ENCODE peak calls at places on chromosomes 2 and 18, in six cellular contexts. H is GM12892, X is H1, V is K562, U is HepG2, O is GM12878. T is an unnamed sample.

GRCh38 chr2:44354761-44355160 is 6.5 kb downstream of the PREPL start:
- DNase-seq in V (peak), H (no peak), O (no peak), X (no peak), U (no peak), T (no peak)

GRCh38 chr2:163441603-163442002 is 294.2 kb downstream of the FIGN start:
- DNase-seq in H (no peak), U (no peak), X (no peak), V (no peak), O (no peak), T (no peak)

GRCh38 chr2:190277234-190278112 is 42.2 kb downstream of the HIBCH start:
- DNase-seq in O (no peak), X (no peak), H (no peak), V (peak), U (peak), T (no peak)

GRCh38 chr18:57135705-57136104 is 11.2 kb upstream of the BOD1L2 start:
- DNase-seq in X (no peak), U (no peak), H (no peak), O (no peak), V (no peak), T (no peak)

GRCh38 chr18:9539283-9539682 is 64.0 kb downstream of the RALBP1 start:
- DNase-seq in V (no peak), H (no peak), O (no peak), X (no peak), U (no peak), T (no peak)

GRCh38 chr18:8750954-8751415 is 45.6 kb downstream of the MTCL1 start:
- DNase-seq in H (no peak), V (no peak), U (no peak), X (no peak), O (no peak), T (no peak)

GRCh38 chr18:79429381-79429780 is 33.7 kb downstream of the NFATC1 start:
- DNase-seq in O (no peak), H (no peak), X (no peak), U (no peak), V (no peak), T (no peak)

GRCh38 chr2:100197643-100198153 is 55.3 kb upstream of the AFF3 start:
- DNase-seq in O (no peak), H (no peak), U (no peak), X (peak), V (peak), T (no peak)

GRCh38 chr2:120596191-120596781 is 139.4 kb upstream of the GLI2 start:
- DNase-seq in O (no peak), H (no peak), U (no peak), V (no peak), X (no peak), T (no peak)

GRCh38 chr2:24517247-24517646 is 26.2 kb downstream of the NCOA1 start:
- DNase-seq in U (no peak), H (no peak), X (no peak), V (peak), O (no peak), T (no peak)

GRCh38 chr2:88545118-88545517 is 82.1 kb downstream of the EIF2AK3 start:
- DNase-seq in X (no peak), V (peak), O (no peak), U (peak), H (no peak), T (no peak)

GRCh38 chr18:57845468-57846103 is 42.5 kb upstream of the ATP8B1 start:
- DNase-seq in V (no peak), X (no peak), U (no peak), O (no peak), H (no peak), T (no peak)

GRCh38 chr2:205612661-205613060 is 69.6 kb upstream of the NRP2 start:
- DNase-seq in O (no peak), X (no peak), U (no peak), H (no peak), V (peak), T (no peak)

GRCh38 chr2:19697131-19697530 is 204.7 kb downstream of the TTC32 start:
- DNase-seq in V (no peak), X (no peak), O (no peak), H (no peak), U (no peak), T (no peak)

GRCh38 chr2:144084114-144084661 is 435.7 kb downstream of the ZEB2 start:
- DNase-seq in O (no peak), X (no peak), H (no peak), V (no peak), U (no peak), T (no peak)

GRCh38 chr18:45384137-45384998 is 230.9 kb upstream of the SLC14A2 start:
- DNase-seq in H (peak), V (peak), U (peak), O (peak), X (peak), T (peak)

GRCh38 chr2:71716697-71717624 is 263.6 kb downstream of the DYSF start:
- DNase-seq in X (no peak), O (no peak), H (no peak), U (peak), V (peak), T (no peak)

GRCh38 chr2:25936889-25937545 is 45.3 kb downstream of the KIF3C start:
- DNase-seq in X (no peak), U (no peak), H (no peak), O (no peak), V (no peak), T (no peak)

GRCh38 chr2:71864085-71864484 is 283.6 kb downstream of the CYP26B1 start:
- DNase-seq in O (no peak), U (no peak), H (no peak), X (no peak), V (no peak), T (no peak)

GRCh38 chr2:42196403-42197267 is 27.5 kb downstream of the EML4 start:
- DNase-seq in O (peak), U (peak), H (no peak), V (peak), X (no peak), T (no peak)

GRCh38 chr2:1628893-1629292 is 115.4 kb downstream of the PXDN start:
- DNase-seq in H (no peak), X (no peak), V (no peak), O (no peak), U (no peak), T (no peak)

GRCh38 chr18:2923464-2923863 is 76.7 kb downstream of the EMILIN2 start:
- DNase-seq in O (no peak), U (no peak), H (no peak), X (no peak), V (no peak), T (no peak)

GRCh38 chr2:11748018-11748860 is 1.8 kb downstream of the LPIN1 start:
- DNase-seq in H (no peak), X (no peak), U (no peak), O (no peak), V (peak), T (no peak)
- TF ChIP-seq TAF1 in H (no peak), X (no peak), U (no peak), O (no peak), V (no peak), T (no peak)

DNA sequence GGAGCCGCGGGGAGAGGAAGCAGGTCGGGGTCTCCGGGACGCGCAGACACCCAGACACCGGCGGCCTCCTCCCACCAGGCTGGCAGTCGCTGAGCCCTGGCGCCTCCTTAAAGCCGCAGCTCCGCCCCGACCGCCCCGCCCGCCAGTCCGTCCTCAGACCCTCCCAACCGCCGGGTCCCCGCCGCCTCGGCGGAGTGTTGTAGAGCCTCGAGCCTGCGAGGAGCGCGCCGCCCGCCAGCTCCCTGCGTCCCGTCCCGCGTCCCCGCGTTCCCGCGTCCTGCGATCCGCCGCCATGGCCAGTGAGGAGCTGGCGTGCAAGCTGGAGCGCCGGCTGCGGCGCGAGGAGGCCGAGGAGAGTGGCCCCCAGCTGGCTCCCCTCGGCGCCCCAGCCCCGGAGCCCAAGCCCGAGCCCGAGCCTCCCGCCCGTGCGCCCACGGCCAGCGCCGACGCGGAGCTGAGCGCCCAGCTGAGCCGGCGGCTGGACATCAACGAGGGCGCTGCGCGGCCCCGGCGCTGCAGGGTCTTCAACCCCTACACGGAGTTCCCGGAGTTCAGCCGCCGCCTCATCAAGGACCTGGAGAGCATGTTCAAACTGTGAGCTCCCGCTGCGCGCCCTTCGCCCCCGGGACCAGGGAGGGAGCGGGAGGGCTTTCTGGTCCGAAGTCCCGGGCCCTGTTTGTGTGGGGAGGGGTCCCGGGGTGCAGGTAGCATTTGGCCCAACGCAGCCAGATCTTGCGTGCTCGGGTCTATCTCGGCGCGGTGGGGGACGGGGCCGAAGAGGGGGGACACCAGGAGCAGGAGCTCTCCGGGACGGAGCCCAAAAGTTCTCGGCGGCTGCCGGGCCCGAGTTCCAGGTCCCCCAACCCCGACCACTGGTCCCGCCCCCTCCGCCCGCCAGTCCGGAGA is at the start of gene EFHD1:
- DNase-seq in U (no peak), H (peak), O (no peak), X (peak), V (peak), T (peak)
- TF ChIP-seq POLR2A in U (no peak), H (no peak), O (peak), X (no peak), V (no peak), T (no peak)

GRCh38 chr18:73797419-73797818 is 350.2 kb downstream of the FBXO15 start:
- DNase-seq in O (no peak), H (no peak), V (no peak), X (no peak), U (no peak), T (no peak)
- TF ChIP-seq TAF1 in O (no peak), H (no peak), V (no peak), X (no peak), U (no peak), T (no peak)

DNA sequence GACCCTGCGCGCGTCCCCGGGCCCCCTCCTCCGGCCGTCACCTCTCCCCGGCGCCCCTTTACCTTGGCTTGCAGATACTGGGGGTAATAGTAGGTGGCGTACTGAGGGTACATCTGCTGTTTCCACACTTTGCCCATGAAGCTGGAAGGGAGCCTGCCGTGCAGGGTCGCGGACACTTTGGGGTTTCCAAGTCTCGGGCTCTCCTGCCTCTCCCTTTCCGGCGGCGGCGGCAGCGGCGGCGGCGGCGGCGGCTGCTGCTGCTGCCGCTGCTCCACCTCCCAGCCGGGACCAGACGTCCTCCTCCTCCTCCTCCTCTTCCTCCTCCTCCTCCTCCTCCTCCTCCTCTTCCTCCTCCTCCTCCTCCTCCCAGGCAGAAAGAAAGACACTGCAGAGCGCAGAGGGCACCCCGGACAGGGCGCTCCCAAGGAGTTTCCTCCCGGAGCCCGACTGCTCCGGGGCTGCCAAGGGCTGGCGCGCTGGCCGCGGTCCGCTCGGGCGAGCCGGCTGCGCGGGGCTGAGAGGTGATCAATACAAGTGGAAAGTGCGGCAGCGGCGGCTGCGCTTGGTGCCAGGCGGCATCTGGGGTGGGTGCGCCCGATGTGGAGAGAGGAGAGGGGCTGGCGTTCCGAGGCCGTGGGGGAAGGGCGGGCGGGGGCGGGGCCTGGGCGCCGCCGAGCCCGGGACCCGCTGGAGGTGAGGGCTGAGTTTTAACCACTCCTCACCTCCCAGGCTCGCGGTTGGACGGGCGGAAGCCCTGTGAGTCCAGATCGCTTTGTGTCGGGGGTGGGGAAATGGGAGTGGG is at the start of gene RBMS1:
- DNase-seq in H (peak), V (peak), U (peak), O (no peak), X (peak), T (peak)
- TF ChIP-seq POLR2A in H (no peak), V (no peak), U (no peak), O (no peak), X (no peak), T (no peak)

DNA sequence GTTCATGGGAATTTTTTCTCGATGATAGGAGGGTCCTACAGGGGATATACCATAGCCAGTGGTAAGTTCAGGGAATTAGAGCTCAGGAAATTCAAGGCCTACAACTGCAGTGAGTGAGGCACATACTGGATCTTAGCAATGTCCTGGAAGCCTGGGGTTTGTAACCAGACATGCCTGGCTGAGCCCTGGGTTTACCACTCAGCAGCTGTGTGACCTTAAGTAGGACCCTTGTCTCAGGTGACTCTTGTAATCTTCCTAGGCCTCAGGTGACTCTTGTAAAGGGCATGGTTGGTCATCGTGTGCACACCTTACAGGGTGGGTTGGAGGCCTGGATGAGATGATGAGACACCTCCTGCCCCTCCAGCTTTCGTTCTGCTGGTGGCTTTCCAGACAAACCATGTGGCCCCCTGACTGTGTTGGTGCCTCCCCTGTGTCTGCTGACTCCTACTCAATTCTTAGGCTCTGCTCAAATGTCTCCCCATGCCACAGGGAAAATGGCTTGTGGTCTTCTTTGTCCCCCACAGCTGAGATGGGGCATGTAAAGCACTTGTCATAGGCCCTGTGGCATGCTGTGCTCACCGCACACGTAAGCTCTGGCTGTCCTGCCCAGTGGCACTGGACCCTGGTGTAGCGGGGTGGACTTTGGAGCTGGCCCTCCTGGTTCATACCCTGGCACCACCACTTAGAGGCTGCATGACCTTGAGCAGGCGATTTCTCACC is 94.1 kb downstream of the FHOD3 start:
- DNase-seq in O (no peak), H (no peak), U (no peak), V (no peak), X (peak), T (no peak)
- TF ChIP-seq TAF1 in O (no peak), H (no peak), U (no peak), V (no peak), X (no peak), T (no peak)

GRCh38 chr2:85753525-85754312 is at the start of gene ATOH8:
- DNase-seq in U (peak), V (peak), O (no peak), X (peak), H (peak), T (peak)
- TF ChIP-seq POLR2A in U (no peak), V (no peak), O (no peak), X (no peak), H (no peak), T (no peak)

GRCh38 chr2:79977782-79978181 is 326.8 kb downstream of the LRRTM1 start:
- DNase-seq in O (no peak), U (no peak), X (no peak), H (no peak), V (no peak), T (no peak)
- TF ChIP-seq TAF1 in O (no peak), U (no peak), X (no peak), H (no peak), V (no peak), T (no peak)

T was measured in GM12891.